ENCODE peak calls at places on chromosomes 12 and 14, in six cellular contexts. One of them, this sample, is unnamed.

GRCh38 chr12:106267535-106267934 is 19.7 kb upstream of the CKAP4 start:
- DNase-seq in PC-3: no peak
- DNase-seq in pancreas: no peak
- DNase-seq in heart right ventricle: no peak
- DNase-seq in K562: no peak
- DNase-seq in neural progenitor cell: no peak
- DNase-seq in this sample: no peak

GRCh38 chr12:109873653-109874052 is 6.7 kb downstream of the GLTP start:
- DNase-seq in K562: no peak
- DNase-seq in neural progenitor cell: no peak
- DNase-seq in PC-3: no peak
- DNase-seq in heart right ventricle: no peak
- DNase-seq in pancreas: no peak
- DNase-seq in this sample: no peak

GRCh38 chr14:94780536-94781404 is 10.9 kb upstream of the GSC start:
- DNase-seq in neural progenitor cell: peak; percentile 82
- DNase-seq in K562: no peak
- DNase-seq in PC-3: no peak
- DNase-seq in heart right ventricle: no peak
- DNase-seq in pancreas: no peak
- DNase-seq in this sample: no peak

GRCh38 chr14:37565550-37565949 is 29.5 kb downstream of the FOXA1 start:
- DNase-seq in heart right ventricle: no peak
- DNase-seq in neural progenitor cell: peak; percentile 35
- DNase-seq in PC-3: peak; percentile 59
- DNase-seq in pancreas: no peak
- DNase-seq in K562: no peak
- DNase-seq in this sample: no peak

GRCh38 chr14:49617846-49618519 is 2.4 kb downstream of the RPL36AL start:
- DNase-seq in pancreas: no peak
- DNase-seq in neural progenitor cell: no peak
- DNase-seq in K562: no peak
- DNase-seq in PC-3: no peak
- DNase-seq in heart right ventricle: no peak
- DNase-seq in this sample: no peak

GRCh38 chr12:102806110-102806509 is 110.9 kb downstream of the PAH start:
- DNase-seq in PC-3: no peak
- DNase-seq in heart right ventricle: no peak
- DNase-seq in pancreas: no peak
- DNase-seq in neural progenitor cell: no peak
- DNase-seq in K562: no peak
- DNase-seq in this sample: no peak

GRCh38 chr14:103393687-103394626 is 8.7 kb downstream of the MARK3 start:
- DNase-seq in K562: peak; percentile 58
- DNase-seq in pancreas: no peak
- DNase-seq in heart right ventricle: no peak
- DNase-seq in neural progenitor cell: peak; percentile 38
- DNase-seq in PC-3: peak; percentile 58
- DNase-seq in this sample: no peak

GRCh38 chr14:101862177-101862576 is 100.7 kb downstream of the PPP2R5C start:
- DNase-seq in K562: no peak
- DNase-seq in PC-3: peak; percentile 62
- DNase-seq in pancreas: no peak
- DNase-seq in neural progenitor cell: no peak
- DNase-seq in heart right ventricle: no peak
- DNase-seq in this sample: no peak

DNA sequence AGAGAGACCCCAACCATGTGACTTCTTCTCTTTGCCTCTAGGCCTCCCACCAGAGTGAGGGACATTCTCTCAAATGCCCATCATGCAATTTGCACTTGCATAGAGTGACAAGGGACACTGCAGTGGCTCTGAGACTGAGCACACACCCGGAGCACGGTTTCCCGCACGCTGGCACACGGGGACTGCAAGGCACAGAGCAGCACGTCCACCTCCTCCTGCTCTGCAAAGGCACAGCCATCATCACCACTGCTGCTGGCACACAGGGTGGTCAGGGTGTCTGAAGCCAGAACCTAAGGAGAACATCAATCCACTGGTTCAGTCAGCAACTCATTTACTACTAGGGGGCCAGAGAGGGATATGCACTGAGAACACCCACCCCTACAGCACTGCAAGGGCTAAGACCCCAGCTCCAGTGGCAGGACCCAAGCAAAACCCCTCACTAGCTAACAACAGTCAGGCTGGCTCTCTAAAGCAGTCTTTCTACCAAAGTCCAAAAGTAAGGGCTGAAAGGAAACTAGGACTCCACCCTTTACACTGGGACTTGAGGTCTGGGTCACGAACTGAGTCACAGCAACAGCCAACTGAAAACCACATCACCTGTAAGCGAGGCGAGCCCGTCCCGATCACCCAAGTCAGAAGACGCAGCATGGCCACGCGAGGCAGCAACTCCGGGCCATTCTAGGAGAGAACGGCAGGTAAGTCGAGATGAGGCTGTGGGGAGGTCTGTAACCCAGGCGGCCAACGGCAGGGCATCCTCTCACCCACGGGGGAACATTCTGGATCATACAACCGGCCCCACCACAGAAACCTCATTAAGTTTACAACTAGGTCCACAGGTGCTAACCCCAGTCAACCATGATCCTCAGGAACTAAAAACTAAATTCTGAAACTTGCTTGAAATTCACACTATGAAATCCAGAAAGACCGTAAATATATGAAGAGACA is 37.9 kb downstream of the GCN1 start:
- DNase-seq in pancreas: no peak
- DNase-seq in heart right ventricle: no peak
- DNase-seq in K562: no peak
- DNase-seq in neural progenitor cell: no peak
- DNase-seq in PC-3: no peak
- DNase-seq in this sample: no peak
- H3K27ac ChIP-seq in pancreas: no peak overlapping the region
- H3K27ac ChIP-seq in heart right ventricle: no peak overlapping the region
- H3K27ac ChIP-seq in K562: no peak overlapping the region
- H3K27ac ChIP-seq in neural progenitor cell: no peak overlapping the region
- H3K27ac ChIP-seq in PC-3: no peak overlapping the region
- H3K27ac ChIP-seq in this sample: no peak overlapping the region

GRCh38 chr12:4826909-4827308 is 82.8 kb upstream of the KCNA1 start:
- DNase-seq in pancreas: no peak
- DNase-seq in PC-3: no peak
- DNase-seq in neural progenitor cell: no peak
- DNase-seq in heart right ventricle: no peak
- DNase-seq in K562: no peak
- DNase-seq in this sample: no peak

GRCh38 chr12:4825139-4825858 is 84.4 kb upstream of the KCNA1 start:
- DNase-seq in pancreas: no peak
- DNase-seq in PC-3: no peak
- DNase-seq in neural progenitor cell: no peak
- DNase-seq in heart right ventricle: no peak
- DNase-seq in K562: no peak
- DNase-seq in this sample: no peak

GRCh38 chr12:4821000-4821399 is 88.7 kb upstream of the KCNA1 start:
- DNase-seq in PC-3: no peak
- DNase-seq in heart right ventricle: no peak
- DNase-seq in K562: no peak
- DNase-seq in neural progenitor cell: no peak
- DNase-seq in pancreas: no peak
- DNase-seq in this sample: no peak

GRCh38 chr12:4822572-4822971 is 87.1 kb upstream of the KCNA1 start:
- DNase-seq in PC-3: no peak
- DNase-seq in K562: no peak
- DNase-seq in neural progenitor cell: no peak
- DNase-seq in heart right ventricle: no peak
- DNase-seq in pancreas: no peak
- DNase-seq in this sample: no peak

DNA sequence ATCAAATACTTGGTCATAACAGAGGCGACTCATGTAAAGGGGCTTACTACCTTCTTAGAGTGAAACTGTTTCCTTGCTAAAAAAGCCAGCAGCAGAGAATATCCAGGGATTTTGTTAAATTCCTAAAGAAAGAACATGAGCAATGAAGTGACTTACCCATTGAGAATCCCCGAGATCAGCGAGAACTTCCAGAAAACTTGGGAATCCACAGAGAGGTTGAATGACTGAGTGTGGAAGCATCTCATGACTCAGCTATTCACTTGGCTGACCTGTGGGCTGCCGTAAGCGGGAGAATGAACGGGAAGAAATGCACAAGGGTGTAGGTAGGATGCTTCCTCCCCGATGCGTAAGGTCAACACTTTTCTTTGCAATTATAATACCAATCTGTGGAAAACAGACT is 85.3 kb upstream of the KCNA1 start:
- DNase-seq in heart right ventricle: no peak
- DNase-seq in K562: no peak
- DNase-seq in pancreas: no peak
- DNase-seq in PC-3: peak; percentile 35
- DNase-seq in neural progenitor cell: no peak
- DNase-seq in this sample: no peak
- TF ChIP-seq CTCF in heart right ventricle: no peak
- TF ChIP-seq CTCF in K562: no peak
- TF ChIP-seq CTCF in pancreas: no peak
- TF ChIP-seq CTCF in PC-3: no peak
- TF ChIP-seq CTCF in neural progenitor cell: no peak
- TF ChIP-seq CTCF in this sample: no peak

GRCh38 chr12:614727-615060 is 48.6 kb downstream of the NINJ2 start:
- DNase-seq in heart right ventricle: no peak
- DNase-seq in K562: no peak
- DNase-seq in neural progenitor cell: no peak
- DNase-seq in PC-3: no peak
- DNase-seq in pancreas: no peak
- DNase-seq in this sample: no peak

GRCh38 chr12:612886-613285 is 50.4 kb downstream of the NINJ2 start:
- DNase-seq in neural progenitor cell: no peak
- DNase-seq in pancreas: no peak
- DNase-seq in K562: no peak
- DNase-seq in PC-3: no peak
- DNase-seq in heart right ventricle: no peak
- DNase-seq in this sample: no peak

GRCh38 chr12:615620-616019 is 47.6 kb downstream of the NINJ2 start:
- DNase-seq in neural progenitor cell: no peak
- DNase-seq in pancreas: no peak
- DNase-seq in K562: no peak
- DNase-seq in PC-3: no peak
- DNase-seq in heart right ventricle: no peak
- DNase-seq in this sample: no peak

GRCh38 chr12:613996-614726 is 49.1 kb downstream of the NINJ2 start:
- DNase-seq in pancreas: no peak
- DNase-seq in K562: no peak
- DNase-seq in neural progenitor cell: peak; percentile 61
- DNase-seq in PC-3: no peak
- DNase-seq in heart right ventricle: no peak
- DNase-seq in this sample: peak; percentile 42

GRCh38 chr12:612293-612692 is 51.0 kb downstream of the NINJ2 start:
- DNase-seq in pancreas: no peak
- DNase-seq in neural progenitor cell: no peak
- DNase-seq in K562: no peak
- DNase-seq in heart right ventricle: no peak
- DNase-seq in PC-3: no peak
- DNase-seq in this sample: no peak
- H3K4me3 ChIP-seq in pancreas: no peak overlapping the region
- H3K4me3 ChIP-seq in neural progenitor cell: no peak overlapping the region
- H3K4me3 ChIP-seq in K562: no peak overlapping the region
- H3K4me3 ChIP-seq in heart right ventricle: no peak overlapping the region
- H3K4me3 ChIP-seq in PC-3: no peak overlapping the region
- H3K4me3 ChIP-seq in this sample: no peak overlapping the region

GRCh38 chr12:54384591-54385041 is at the start of gene ZNF385A:
- DNase-seq in K562: no peak
- DNase-seq in PC-3: no peak
- DNase-seq in neural progenitor cell: no peak
- DNase-seq in pancreas: no peak
- DNase-seq in heart right ventricle: no peak
- DNase-seq in this sample: no peak
- H3K27ac ChIP-seq in K562: peak within 1 kb of the TSS; percentile 53
- H3K27ac ChIP-seq in PC-3: no peak within 1 kb of the TSS
- H3K27ac ChIP-seq in neural progenitor cell: no peak within 1 kb of the TSS
- H3K27ac ChIP-seq in pancreas: peak within 1 kb of the TSS; percentile 34
- H3K27ac ChIP-seq in heart right ventricle: peak within 1 kb of the TSS; percentile 58
- H3K27ac ChIP-seq in this sample: no peak within 1 kb of the TSS

GRCh38 chr14:54785111-54785777 is 117.4 kb downstream of the GCH1 start:
- DNase-seq in K562: no peak
- DNase-seq in neural progenitor cell: no peak
- DNase-seq in PC-3: no peak
- DNase-seq in heart right ventricle: no peak
- DNase-seq in pancreas: no peak
- DNase-seq in this sample: no peak
- TF ChIP-seq CTCF in K562: no peak
- TF ChIP-seq CTCF in neural progenitor cell: no peak
- TF ChIP-seq CTCF in PC-3: no peak
- TF ChIP-seq CTCF in heart right ventricle: no peak
- TF ChIP-seq CTCF in pancreas: no peak
- TF ChIP-seq CTCF in this sample: no peak

DNA sequence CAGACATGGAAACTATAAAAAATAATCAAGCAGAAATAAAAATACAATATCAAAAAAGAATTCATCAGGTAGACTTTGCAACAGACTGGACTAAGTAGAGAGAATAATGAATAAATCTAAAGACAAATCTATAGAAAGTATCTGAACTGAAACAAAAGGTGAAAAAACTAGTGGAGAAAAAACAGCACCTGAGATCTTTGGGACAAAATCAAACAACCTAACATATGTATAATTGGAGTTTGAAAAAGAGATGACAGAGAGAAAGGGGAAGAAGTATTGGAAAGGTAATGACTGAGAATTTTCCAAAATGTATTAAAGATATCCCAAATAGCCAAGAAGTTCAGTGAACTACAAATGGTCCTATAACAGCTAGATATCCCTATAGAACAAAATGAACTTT is 245.4 kb downstream of the IPO8 start:
- DNase-seq in pancreas: no peak
- DNase-seq in heart right ventricle: no peak
- DNase-seq in K562: no peak
- DNase-seq in neural progenitor cell: no peak
- DNase-seq in PC-3: no peak
- DNase-seq in this sample: no peak
- H3K4me3 ChIP-seq in pancreas: no peak overlapping the region
- H3K4me3 ChIP-seq in heart right ventricle: no peak overlapping the region
- H3K4me3 ChIP-seq in K562: no peak overlapping the region
- H3K4me3 ChIP-seq in neural progenitor cell: no peak overlapping the region
- H3K4me3 ChIP-seq in PC-3: no peak overlapping the region
- H3K4me3 ChIP-seq in this sample: no peak overlapping the region

GRCh38 chr14:99240512-99241313 is 31.3 kb downstream of the BCL11B start:
- DNase-seq in PC-3: no peak
- DNase-seq in K562: no peak
- DNase-seq in heart right ventricle: no peak
- DNase-seq in neural progenitor cell: no peak
- DNase-seq in pancreas: no peak
- DNase-seq in this sample: peak; percentile 41

GRCh38 chr14:99238234-99238633 is 33.8 kb downstream of the BCL11B start:
- DNase-seq in neural progenitor cell: no peak
- DNase-seq in PC-3: no peak
- DNase-seq in heart right ventricle: no peak
- DNase-seq in pancreas: no peak
- DNase-seq in K562: no peak
- DNase-seq in this sample: no peak

GRCh38 chr14:99237288-99237687 is 34.7 kb downstream of the BCL11B start:
- DNase-seq in neural progenitor cell: no peak
- DNase-seq in pancreas: no peak
- DNase-seq in PC-3: no peak
- DNase-seq in K562: no peak
- DNase-seq in heart right ventricle: no peak
- DNase-seq in this sample: peak; percentile 22

GRCh38 chr14:99241314-99242035 is 30.5 kb downstream of the BCL11B start:
- DNase-seq in neural progenitor cell: no peak
- DNase-seq in K562: no peak
- DNase-seq in PC-3: no peak
- DNase-seq in pancreas: no peak
- DNase-seq in heart right ventricle: no peak
- DNase-seq in this sample: no peak

GRCh38 chr14:99239661-99240092 is 32.3 kb downstream of the BCL11B start:
- DNase-seq in neural progenitor cell: no peak
- DNase-seq in PC-3: peak; percentile 30
- DNase-seq in heart right ventricle: no peak
- DNase-seq in K562: no peak
- DNase-seq in pancreas: no peak
- DNase-seq in this sample: no peak
- H3K27ac ChIP-seq in neural progenitor cell: no peak overlapping the region
- H3K27ac ChIP-seq in PC-3: no peak overlapping the region
- H3K27ac ChIP-seq in heart right ventricle: no peak overlapping the region
- H3K27ac ChIP-seq in K562: no peak overlapping the region
- H3K27ac ChIP-seq in pancreas: no peak overlapping the region
- H3K27ac ChIP-seq in this sample: peak overlapping the region; percentile 79